ENCODE peak calls at places on chromosomes 1 and 21, in five cellular contexts. K is left lung, D is thyroid gland, Y is cardiac muscle cell, L is NT2/D1. Z is an unnamed sample. For H3K36me3 and H3K27me3, the result is how much of the 10 kb centered on the place peaks cover.

GRCh38 chr1:208243522-208243850 is 698 bp downstream of the PLXNA2 start:
- DNase-seq in Y (no peak), L (no peak), D (no peak), K (no peak), Z (peak)

GRCh38 chr1:156697481-156697880 is 7.9 kb downstream of the CRABP2 start:
- DNase-seq in L (no peak), Y (no peak), D (peak), K (no peak), Z (no peak)

GRCh38 chr1:109821221-109821669 is 57.5 kb upstream of the EPS8L3 start:
- DNase-seq in Y (no peak), L (no peak), D (peak), K (peak), Z (no peak)

GRCh38 chr1:92291372-92291999 is 7.3 kb downstream of the GLMN start:
- DNase-seq in Y (peak), D (no peak), L (peak), K (no peak), Z (peak)

GRCh38 chr1:85148524-85149250 is 52.1 kb downstream of the SYDE2 start:
- DNase-seq in Y (peak), D (no peak), K (no peak), L (no peak), Z (no peak)

GRCh38 chr1:209587778-209588177 is 4.3 kb downstream of the CAMK1G start:
- DNase-seq in Y (no peak), D (no peak), L (no peak), K (no peak), Z (no peak)

GRCh38 chr1:203263496-203263895 is 34.0 kb upstream of the CHIT1 start:
- DNase-seq in D (no peak), Y (no peak), K (no peak), L (no peak), Z (no peak)

GRCh38 chr21:42558846-42559245 is 45.2 kb downstream of the SLC37A1 start:
- DNase-seq in K (peak), Y (no peak), L (no peak), D (no peak), Z (no peak)

GRCh38 chr1:9425859-9426258 is 113.4 kb upstream of the SLC25A33 start:
- DNase-seq in Y (no peak), K (no peak), D (no peak), L (no peak), Z (no peak)

GRCh38 chr1:233010164-233010563 is 59.8 kb downstream of the NTPCR start:
- DNase-seq in D (no peak), Y (no peak), L (no peak), K (no peak), Z (no peak)

GRCh38 chr21:34113842-34114241 is 40.5 kb downstream of the MRPS6 start:
- DNase-seq in D (no peak), L (no peak), K (no peak), Y (no peak), Z (no peak)

GRCh38 chr1:201307760-201308499 is 24.6 kb downstream of the PKP1 start:
- DNase-seq in Y (no peak), D (peak), K (no peak), L (peak), Z (no peak)

GRCh38 chr1:220751130-220751529 is 3.0 kb downstream of the MTARC2 start:
- DNase-seq in D (peak), Y (peak), K (no peak), L (no peak), Z (no peak)

GRCh38 chr1:83065952-83066727 is 932.8 kb downstream of the TTLL7 start:
- DNase-seq in Y (no peak), L (no peak), K (no peak), D (no peak), Z (no peak)

GRCh38 chr1:79055856-79056255 is 49.3 kb upstream of the ADGRL4 start:
- DNase-seq in D (no peak), L (no peak), K (no peak), Y (no peak), Z (no peak)

GRCh38 chr1:204225841-204226745 is 12.3 kb upstream of the GOLT1A start:
- DNase-seq in L (no peak), D (peak), K (no peak), Y (no peak), Z (no peak)

GRCh38 chr1:203905275-203905674 is 43.9 kb downstream of the SNRPE start:
- DNase-seq in D (no peak), K (no peak), L (no peak), Y (no peak), Z (no peak)

GRCh38 chr1:151370211-151370911 is 2.1 kb downstream of the SELENBP1 start:
- DNase-seq in Y (no peak), L (no peak), K (peak), D (peak), Z (no peak)

GRCh38 chr1:20472860-20473711 is 12.9 kb downstream of the CAMK2N1 start:
- DNase-seq in L (no peak), Y (peak), K (no peak), D (peak), Z (peak)

GRCh38 chr1:226211181-226211580 is 12.3 kb upstream of the MIXL1 start:
- DNase-seq in D (no peak), K (no peak), L (no peak), Y (no peak), Z (no peak)

GRCh38 chr1:244796719-244797406 is 38.6 kb upstream of the COX20 start:
- DNase-seq in K (no peak), D (peak), Y (peak), L (peak), Z (peak)

GRCh38 chr1:15835205-15835740 is 12.2 kb upstream of the SPEN start:
- DNase-seq in K (no peak), L (no peak), D (no peak), Y (no peak), Z (no peak)

GRCh38 chr1:198528376-198528775 is 12.1 kb downstream of the ATP6V1G3 start:
- DNase-seq in Y (no peak), D (no peak), L (no peak), K (no peak), Z (no peak)

GRCh38 chr1:199089393-199090122 is 450.7 kb downstream of the PTPRC start:
- DNase-seq in D (no peak), L (no peak), Y (no peak), K (no peak), Z (no peak)

GRCh38 chr1:116325922-116326321 is 47.1 kb upstream of the ATP1A1 start:
- DNase-seq in Y (no peak), L (no peak), K (no peak), D (no peak), Z (no peak)

GRCh38 chr21:16192900-16193299 is 463.1 kb downstream of the USP25 start:
- DNase-seq in D (no peak), L (no peak), K (no peak), Y (no peak), Z (no peak)

GRCh38 chr1:203462878-203463277 is 12.7 kb upstream of the PRELP start:
- DNase-seq in D (peak), Y (no peak), K (peak), L (no peak), Z (no peak)

GRCh38 chr1:246193537-246193936 is 313.5 kb downstream of the SMYD3 start:
- DNase-seq in L (no peak), K (no peak), D (no peak), Y (no peak), Z (no peak)

GRCh38 chr1:39995973-39996393 is 41.0 kb downstream of the MFSD2A start:
- DNase-seq in L (no peak), Y (no peak), D (peak), K (no peak), Z (no peak)

GRCh38 chr1:114235281-114235680 is 81.6 kb upstream of the SYT6 start:
- DNase-seq in L (no peak), D (no peak), K (no peak), Y (no peak), Z (no peak)

GRCh38 chr21:34511787-34512451 is at the start of gene KCNE1:
- DNase-seq in Y (no peak), D (no peak), L (no peak), K (peak), Z (no peak)

GRCh38 chr1:116906812-116907211 is 2.9 kb upstream of the PTGFRN start:
- DNase-seq in K (no peak), L (no peak), Y (no peak), D (no peak), Z (no peak)

GRCh38 chr1:188317894-188318293 is 1489.1 kb downstream of the PLA2G4A start:
- DNase-seq in L (no peak), Y (no peak), D (no peak), K (no peak), Z (no peak)

GRCh38 chr1:177200290-177200689 is 29.5 kb downstream of the BRINP2 start:
- DNase-seq in L (no peak), K (no peak), D (no peak), Y (no peak), Z (no peak)

GRCh38 chr1:228120351-228121091 is 11.4 kb upstream of the MRPL55 start:
- DNase-seq in Y (no peak), K (no peak), D (no peak), L (no peak), Z (no peak)

GRCh38 chr1:150076985-150077384 is 9.4 kb downstream of the VPS45 start:
- DNase-seq in L (no peak), D (no peak), K (no peak), Y (no peak), Z (no peak)

GRCh38 chr1:32438136-32438535 is 26.7 kb upstream of the ZBTB8B start:
- DNase-seq in Y (no peak), L (peak), K (no peak), D (no peak), Z (peak)

GRCh38 chr1:10530756-10531155 is 56.0 kb downstream of the PEX14 start:
- DNase-seq in Y (no peak), K (no peak), D (no peak), L (no peak), Z (no peak)

GRCh38 chr1:205749826-205750682 is at the start of gene NUCKS1:
- DNase-seq in Y (peak), D (peak), K (peak), L (peak), Z (peak)

GRCh38 chr1:230797376-230798186 is 50.4 kb downstream of the CAPN9 start:
- DNase-seq in Y (peak), L (peak), K (no peak), D (peak), Z (peak)

GRCh38 chr21:31877558-31877957 is 4.7 kb downstream of the HUNK start:
- DNase-seq in Y (no peak), L (no peak), D (no peak), K (no peak), Z (no peak)

GRCh38 chr21:31873696-31874599 is 1.1 kb downstream of the HUNK start:
- DNase-seq in K (peak), L (peak), D (peak), Y (peak), Z (peak)

GRCh38 chr21:31873275-31873695 is 465 bp downstream of the HUNK start:
- DNase-seq in K (no peak), L (no peak), Y (peak), D (peak), Z (peak)

GRCh38 chr21:31874817-31875216 is 2.0 kb downstream of the HUNK start:
- DNase-seq in K (no peak), Y (peak), L (no peak), D (no peak), Z (peak)

DNA sequence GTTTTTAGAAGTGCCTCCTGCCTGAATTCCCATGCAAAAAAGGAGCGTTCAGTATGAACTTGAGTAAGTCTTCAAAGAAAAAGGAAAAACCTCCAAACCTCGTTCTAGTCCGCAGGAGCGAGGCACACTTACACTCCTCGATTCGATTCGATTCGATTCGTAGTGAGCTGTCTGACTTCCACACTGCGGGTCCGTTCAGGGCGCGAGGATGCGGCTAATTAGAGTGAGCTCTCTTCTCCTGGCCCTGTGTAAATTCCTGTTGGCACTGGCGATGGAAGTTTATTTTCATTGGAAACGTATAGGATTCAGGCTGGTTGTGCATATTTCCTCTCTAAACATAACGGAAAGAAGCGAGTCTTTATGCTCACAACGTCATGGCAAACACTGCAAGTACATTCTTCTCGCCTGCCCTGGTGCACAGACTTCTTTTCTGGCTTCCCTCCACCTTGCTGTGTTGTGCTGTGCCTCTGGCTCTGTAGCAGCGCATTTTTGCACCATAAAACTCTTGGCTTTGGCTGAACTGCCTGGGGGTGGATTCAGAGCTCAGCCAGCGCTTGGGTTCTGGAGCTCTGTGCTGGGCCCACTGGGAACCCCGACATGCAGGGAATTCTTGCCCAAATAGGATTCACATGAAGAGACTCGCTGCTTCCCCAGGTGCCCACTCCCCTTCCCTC is 2.7 kb downstream of the HUNK start:
- DNase-seq in L (no peak), K (no peak), Y (no peak), D (no peak), Z (no peak)
- H3K4me3 ChIP-seq in L (peak), K (no peak), Y (no peak), D (no peak), Z (no peak)

GRCh38 chr1:185096531-185096930 is 51.2 kb downstream of the RNF2 start:
- DNase-seq in K (no peak), Y (no peak), L (no peak), D (no peak), Z (no peak)
- H3K36me3 ChIP-seq in K (under half), Y (under half), L (half or more), D (under half), Z (under half)

DNA sequence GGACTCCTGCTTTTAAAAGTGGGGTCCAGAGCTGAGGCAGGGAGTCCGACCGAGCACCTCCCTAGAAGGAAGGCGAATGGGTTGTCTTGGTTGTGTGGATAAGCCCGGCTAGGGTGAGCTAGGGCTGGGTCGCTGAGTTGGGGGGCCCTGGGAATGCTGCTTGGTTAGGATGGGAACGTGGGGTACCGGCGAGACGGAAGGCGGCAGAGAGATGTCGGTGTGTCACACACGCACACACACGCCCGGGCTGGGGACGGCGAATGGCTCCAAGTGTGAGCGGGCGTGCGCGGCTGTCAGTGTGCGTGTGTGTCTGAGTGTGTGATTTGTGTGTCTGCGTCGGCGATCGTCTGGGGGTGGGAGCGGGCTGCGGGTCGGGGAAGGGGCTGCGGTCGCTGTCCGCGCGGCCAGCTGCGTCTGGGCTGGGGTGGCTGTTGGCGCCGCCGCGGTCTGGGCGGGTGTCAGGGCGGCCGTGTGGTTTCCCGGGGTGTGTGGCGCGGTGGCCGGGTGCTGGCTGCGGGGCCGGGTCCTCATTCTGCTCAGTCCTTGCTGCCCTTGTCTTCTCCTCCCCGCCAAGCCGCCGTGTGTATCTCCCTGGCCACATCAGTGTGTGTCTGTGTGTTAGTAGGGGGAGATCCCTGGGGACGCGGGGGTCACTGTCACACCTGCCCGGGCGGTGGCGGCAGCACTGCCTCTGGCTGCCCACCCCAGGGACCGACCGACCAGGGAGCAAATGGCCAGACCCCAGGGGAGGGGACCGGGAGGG is 1.0 kb downstream of the EFNA3 start:
- DNase-seq in L (no peak), D (no peak), Y (peak), K (no peak), Z (peak)
- H3K27me3 ChIP-seq in L (half or more), D (under half), Y (under half), K (half or more), Z (half or more)

DNA sequence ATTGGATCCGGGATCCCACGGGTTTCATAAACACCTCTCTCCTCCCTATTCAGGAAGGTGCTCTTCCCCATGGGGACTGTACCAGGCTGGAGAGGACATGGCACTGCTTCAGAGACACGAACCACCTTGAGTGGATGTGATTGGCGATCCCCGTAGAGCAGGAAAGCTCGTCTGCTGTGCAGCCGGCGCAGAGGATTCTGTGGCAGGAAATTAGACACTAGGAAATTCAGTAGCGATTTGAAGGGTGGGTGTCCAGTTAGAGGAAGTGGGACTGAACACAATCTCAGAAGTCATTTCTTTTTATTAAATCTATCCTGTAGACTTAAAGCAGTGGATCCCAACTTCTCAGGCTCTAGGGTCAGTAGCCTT is 767 bp downstream of the PDIK1L start:
- DNase-seq in K (no peak), D (no peak), L (no peak), Y (no peak), Z (no peak)
- H3K4me3 ChIP-seq in K (peak), D (peak), L (peak), Y (peak), Z (peak)

GRCh38 chr1:2394220-2394619 is 2.6 kb downstream of the RER1 start:
- DNase-seq in L (no peak), D (no peak), K (no peak), Y (no peak), Z (no peak)

GRCh38 chr1:2393471-2393877 is 1.8 kb downstream of the RER1 start:
- DNase-seq in K (no peak), L (no peak), D (no peak), Y (no peak), Z (no peak)

GRCh38 chr1:2396059-2396458 is 4.4 kb downstream of the RER1 start:
- DNase-seq in Y (no peak), D (no peak), L (no peak), K (no peak), Z (no peak)

GRCh38 chr1:2395245-2395644 is 3.6 kb downstream of the RER1 start:
- DNase-seq in D (no peak), K (no peak), Y (no peak), L (no peak), Z (no peak)

DNA sequence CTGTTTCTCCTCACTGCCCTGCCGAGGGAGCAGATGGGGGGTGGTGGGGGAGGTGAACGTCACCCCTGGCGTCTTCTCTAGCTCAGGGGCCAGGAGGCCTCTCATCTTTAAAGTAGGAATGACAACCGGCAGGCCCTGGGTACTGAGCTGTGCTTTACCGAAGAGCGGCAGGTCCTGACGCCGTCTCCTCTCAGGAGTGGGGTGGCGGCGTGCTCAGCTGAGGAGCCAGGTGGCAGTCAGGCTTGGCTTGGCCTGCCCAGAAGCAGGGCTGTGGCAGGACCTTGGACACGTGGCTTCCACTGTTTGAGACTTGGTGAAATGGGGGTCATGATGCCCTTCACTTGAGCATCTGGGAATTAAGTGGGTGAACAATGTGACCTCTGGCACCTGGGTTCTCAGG is 3.1 kb downstream of the RER1 start:
- DNase-seq in D (no peak), K (no peak), Y (no peak), L (no peak), Z (no peak)
- H3K36me3 ChIP-seq in D (under half), K (under half), Y (under half), L (half or more), Z (under half)

GRCh38 chr21:44363278-44363677 is 9.9 kb downstream of the TRPM2 start:
- DNase-seq in Y (no peak), K (no peak), D (no peak), L (no peak), Z (no peak)

GRCh38 chr21:44357064-44357837 is 3.8 kb downstream of the TRPM2 start:
- DNase-seq in K (no peak), Y (no peak), L (no peak), D (no peak), Z (peak)

GRCh38 chr21:44356636-44357035 is 3.2 kb downstream of the TRPM2 start:
- DNase-seq in L (no peak), Y (no peak), K (no peak), D (no peak), Z (no peak)

GRCh38 chr21:44364151-44365053 is 11.0 kb downstream of the TRPM2 start:
- DNase-seq in K (no peak), Y (no peak), D (no peak), L (no peak), Z (peak)

GRCh38 chr21:44360174-44360573 is 6.8 kb downstream of the TRPM2 start:
- DNase-seq in K (no peak), Y (no peak), L (no peak), D (no peak), Z (peak)
- H3K27me3 ChIP-seq in K (under half), Y (under half), L (under half), D (under half), Z (under half)

GRCh38 chr1:206769331-206769731 is 1.2 kb upstream of the IL19 start:
- DNase-seq in Y (no peak), D (no peak), L (no peak), K (no peak), Z (no peak)
- H3K4me3 ChIP-seq in Y (no peak), D (no peak), L (no peak), K (no peak), Z (no peak)

Z was measured in H7.